ENCODE peak calls at places on chromosomes 6 and 20, in six cellular contexts. One of them, this sample, is unnamed.

GRCh38 chr6:11815231-11815630 is 36.6 kb upstream of the ADTRP start:
- DNase-seq in activated naive CD8-positive, alpha-beta T cell treated with anti-CD3 and anti-CD28 coated beads, Interleukin-2, amount 50 U/mL, for 24 hours: no peak
- DNase-seq in brain microvascular endothelial cell: peak; percentile 12
- DNase-seq in DMS53: peak; percentile 29
- DNase-seq in foreskin keratinocyte: peak; percentile 43
- DNase-seq in HT-29: no peak
- DNase-seq in this sample: peak; percentile 21

GRCh38 chr6:42045538-42046460 is 4.5 kb upstream of the TAF8 start:
- DNase-seq in activated naive CD8-positive, alpha-beta T cell treated with anti-CD3 and anti-CD28 coated beads, Interleukin-2, amount 50 U/mL, for 24 hours: peak; percentile 73
- DNase-seq in brain microvascular endothelial cell: peak; percentile 89
- DNase-seq in DMS53: peak; percentile 67
- DNase-seq in foreskin keratinocyte: peak; percentile 87
- DNase-seq in HT-29: peak; percentile 76
- DNase-seq in this sample: peak; percentile 86

GRCh38 chr6:36053878-36054277 is 26.3 kb downstream of the MAPK14 start:
- DNase-seq in activated naive CD8-positive, alpha-beta T cell treated with anti-CD3 and anti-CD28 coated beads, Interleukin-2, amount 50 U/mL, for 24 hours: no peak
- DNase-seq in brain microvascular endothelial cell: no peak
- DNase-seq in DMS53: no peak
- DNase-seq in foreskin keratinocyte: no peak
- DNase-seq in HT-29: no peak
- DNase-seq in this sample: no peak

GRCh38 chr6:3711776-3712175 is 39.7 kb downstream of the PXDC1 start:
- DNase-seq in activated naive CD8-positive, alpha-beta T cell treated with anti-CD3 and anti-CD28 coated beads, Interleukin-2, amount 50 U/mL, for 24 hours: no peak
- DNase-seq in brain microvascular endothelial cell: no peak
- DNase-seq in DMS53: no peak
- DNase-seq in foreskin keratinocyte: no peak
- DNase-seq in HT-29: no peak
- DNase-seq in this sample: no peak

GRCh38 chr6:168131464-168132415 is 52.7 kb upstream of the FRMD1 start:
- DNase-seq in activated naive CD8-positive, alpha-beta T cell treated with anti-CD3 and anti-CD28 coated beads, Interleukin-2, amount 50 U/mL, for 24 hours: no peak
- DNase-seq in brain microvascular endothelial cell: no peak
- DNase-seq in DMS53: peak; percentile 28
- DNase-seq in foreskin keratinocyte: no peak
- DNase-seq in HT-29: no peak
- DNase-seq in this sample: no peak

GRCh38 chr6:116011520-116011919 is 49.2 kb downstream of the FRK start:
- DNase-seq in activated naive CD8-positive, alpha-beta T cell treated with anti-CD3 and anti-CD28 coated beads, Interleukin-2, amount 50 U/mL, for 24 hours: peak; percentile 14
- DNase-seq in brain microvascular endothelial cell: no peak
- DNase-seq in DMS53: peak; percentile 80
- DNase-seq in foreskin keratinocyte: peak; percentile 89
- DNase-seq in HT-29: peak; percentile 73
- DNase-seq in this sample: no peak

GRCh38 chr6:113194090-113194489 is 663.1 kb upstream of the MARCKS start:
- DNase-seq in activated naive CD8-positive, alpha-beta T cell treated with anti-CD3 and anti-CD28 coated beads, Interleukin-2, amount 50 U/mL, for 24 hours: no peak
- DNase-seq in brain microvascular endothelial cell: no peak
- DNase-seq in DMS53: no peak
- DNase-seq in foreskin keratinocyte: no peak
- DNase-seq in HT-29: no peak
- DNase-seq in this sample: no peak

GRCh38 chr6:152426276-152426675 is 210.9 kb downstream of the SYNE1 start:
- DNase-seq in activated naive CD8-positive, alpha-beta T cell treated with anti-CD3 and anti-CD28 coated beads, Interleukin-2, amount 50 U/mL, for 24 hours: no peak
- DNase-seq in brain microvascular endothelial cell: no peak
- DNase-seq in DMS53: no peak
- DNase-seq in foreskin keratinocyte: peak; percentile 47
- DNase-seq in HT-29: no peak
- DNase-seq in this sample: no peak

GRCh38 chr20:50026746-50027575 is 44.2 kb downstream of the SNAI1 start:
- DNase-seq in activated naive CD8-positive, alpha-beta T cell treated with anti-CD3 and anti-CD28 coated beads, Interleukin-2, amount 50 U/mL, for 24 hours: no peak
- DNase-seq in brain microvascular endothelial cell: no peak
- DNase-seq in DMS53: no peak
- DNase-seq in foreskin keratinocyte: no peak
- DNase-seq in HT-29: no peak
- DNase-seq in this sample: no peak

GRCh38 chr6:24855389-24856245 is 56.9 kb upstream of the ARMH2 start:
- DNase-seq in activated naive CD8-positive, alpha-beta T cell treated with anti-CD3 and anti-CD28 coated beads, Interleukin-2, amount 50 U/mL, for 24 hours: peak; percentile 65
- DNase-seq in brain microvascular endothelial cell: peak; percentile 64
- DNase-seq in DMS53: peak; percentile 87
- DNase-seq in foreskin keratinocyte: peak; percentile 42
- DNase-seq in HT-29: peak; percentile 72
- DNase-seq in this sample: peak; percentile 57

GRCh38 chr6:33995873-33996475 is 149.9 kb downstream of the GRM4 start:
- DNase-seq in activated naive CD8-positive, alpha-beta T cell treated with anti-CD3 and anti-CD28 coated beads, Interleukin-2, amount 50 U/mL, for 24 hours: no peak
- DNase-seq in brain microvascular endothelial cell: no peak
- DNase-seq in DMS53: no peak
- DNase-seq in foreskin keratinocyte: no peak
- DNase-seq in HT-29: no peak
- DNase-seq in this sample: no peak

GRCh38 chr6:170456886-170457698 is 96.0 kb downstream of the PSMB1 start:
- DNase-seq in activated naive CD8-positive, alpha-beta T cell treated with anti-CD3 and anti-CD28 coated beads, Interleukin-2, amount 50 U/mL, for 24 hours: no peak
- DNase-seq in brain microvascular endothelial cell: no peak
- DNase-seq in DMS53: peak; percentile 8
- DNase-seq in foreskin keratinocyte: no peak
- DNase-seq in HT-29: no peak
- DNase-seq in this sample: no peak

GRCh38 chr6:113980937-113981554 is 10.1 kb upstream of the HDAC2 start:
- DNase-seq in activated naive CD8-positive, alpha-beta T cell treated with anti-CD3 and anti-CD28 coated beads, Interleukin-2, amount 50 U/mL, for 24 hours: no peak
- DNase-seq in brain microvascular endothelial cell: no peak
- DNase-seq in DMS53: peak; percentile 60
- DNase-seq in foreskin keratinocyte: no peak
- DNase-seq in HT-29: peak; percentile 29
- DNase-seq in this sample: peak; percentile 24

GRCh38 chr6:154821099-154821498 is 87.9 kb downstream of the SCAF8 start:
- DNase-seq in activated naive CD8-positive, alpha-beta T cell treated with anti-CD3 and anti-CD28 coated beads, Interleukin-2, amount 50 U/mL, for 24 hours: no peak
- DNase-seq in brain microvascular endothelial cell: no peak
- DNase-seq in DMS53: no peak
- DNase-seq in foreskin keratinocyte: no peak
- DNase-seq in HT-29: no peak
- DNase-seq in this sample: no peak

GRCh38 chr6:45049188-45049843 is 278.8 kb upstream of the RUNX2 start:
- DNase-seq in activated naive CD8-positive, alpha-beta T cell treated with anti-CD3 and anti-CD28 coated beads, Interleukin-2, amount 50 U/mL, for 24 hours: no peak
- DNase-seq in brain microvascular endothelial cell: peak; percentile 12
- DNase-seq in DMS53: peak; percentile 42
- DNase-seq in foreskin keratinocyte: peak; percentile 15
- DNase-seq in HT-29: peak; percentile 16
- DNase-seq in this sample: peak; percentile 51

GRCh38 chr6:99431901-99432300 is 6.8 kb upstream of the PNISR start:
- DNase-seq in activated naive CD8-positive, alpha-beta T cell treated with anti-CD3 and anti-CD28 coated beads, Interleukin-2, amount 50 U/mL, for 24 hours: no peak
- DNase-seq in brain microvascular endothelial cell: no peak
- DNase-seq in DMS53: no peak
- DNase-seq in foreskin keratinocyte: no peak
- DNase-seq in HT-29: no peak
- DNase-seq in this sample: no peak

GRCh38 chr6:10733151-10733715 is 10.4 kb downstream of the TMEM14C start:
- DNase-seq in activated naive CD8-positive, alpha-beta T cell treated with anti-CD3 and anti-CD28 coated beads, Interleukin-2, amount 50 U/mL, for 24 hours: no peak
- DNase-seq in brain microvascular endothelial cell: no peak
- DNase-seq in DMS53: no peak
- DNase-seq in foreskin keratinocyte: no peak
- DNase-seq in HT-29: no peak
- DNase-seq in this sample: peak; percentile 55

GRCh38 chr20:37200926-37201826 is 21.8 kb upstream of the MROH8 start:
- DNase-seq in activated naive CD8-positive, alpha-beta T cell treated with anti-CD3 and anti-CD28 coated beads, Interleukin-2, amount 50 U/mL, for 24 hours: no peak
- DNase-seq in brain microvascular endothelial cell: no peak
- DNase-seq in DMS53: no peak
- DNase-seq in foreskin keratinocyte: no peak
- DNase-seq in HT-29: no peak
- DNase-seq in this sample: no peak

GRCh38 chr6:118650500-118651281 is 700 bp downstream of the CEP85L start:
- DNase-seq in activated naive CD8-positive, alpha-beta T cell treated with anti-CD3 and anti-CD28 coated beads, Interleukin-2, amount 50 U/mL, for 24 hours: peak; percentile 53
- DNase-seq in brain microvascular endothelial cell: peak; percentile 34
- DNase-seq in DMS53: peak; percentile 69
- DNase-seq in foreskin keratinocyte: no peak
- DNase-seq in HT-29: no peak
- DNase-seq in this sample: no peak

GRCh38 chr6:6972456-6972855 is 135.3 kb upstream of the RREB1 start:
- DNase-seq in activated naive CD8-positive, alpha-beta T cell treated with anti-CD3 and anti-CD28 coated beads, Interleukin-2, amount 50 U/mL, for 24 hours: no peak
- DNase-seq in brain microvascular endothelial cell: peak; percentile 42
- DNase-seq in DMS53: peak; percentile 12
- DNase-seq in foreskin keratinocyte: peak; percentile 76
- DNase-seq in HT-29: no peak
- DNase-seq in this sample: peak; percentile 46

GRCh38 chr20:2114990-2115681 is 13.5 kb downstream of the STK35 start:
- DNase-seq in activated naive CD8-positive, alpha-beta T cell treated with anti-CD3 and anti-CD28 coated beads, Interleukin-2, amount 50 U/mL, for 24 hours: no peak
- DNase-seq in brain microvascular endothelial cell: no peak
- DNase-seq in DMS53: no peak
- DNase-seq in foreskin keratinocyte: no peak
- DNase-seq in HT-29: no peak
- DNase-seq in this sample: no peak

GRCh38 chr6:127971945-127972391 is 71.1 kb upstream of the THEMIS start:
- DNase-seq in activated naive CD8-positive, alpha-beta T cell treated with anti-CD3 and anti-CD28 coated beads, Interleukin-2, amount 50 U/mL, for 24 hours: no peak
- DNase-seq in brain microvascular endothelial cell: peak; percentile 86
- DNase-seq in DMS53: no peak
- DNase-seq in foreskin keratinocyte: peak; percentile 87
- DNase-seq in HT-29: peak; percentile 85
- DNase-seq in this sample: peak; percentile 88

GRCh38 chr6:127366281-127367022 is 23.0 kb upstream of the ECHDC1 start:
- DNase-seq in activated naive CD8-positive, alpha-beta T cell treated with anti-CD3 and anti-CD28 coated beads, Interleukin-2, amount 50 U/mL, for 24 hours: no peak
- DNase-seq in brain microvascular endothelial cell: peak; percentile 98
- DNase-seq in DMS53: peak; percentile 8
- DNase-seq in foreskin keratinocyte: peak; percentile 100
- DNase-seq in HT-29: peak; percentile 50
- DNase-seq in this sample: peak; percentile 96

GRCh38 chr20:32281711-32282110 is 4.3 kb downstream of the KIF3B start:
- DNase-seq in activated naive CD8-positive, alpha-beta T cell treated with anti-CD3 and anti-CD28 coated beads, Interleukin-2, amount 50 U/mL, for 24 hours: peak; percentile 27
- DNase-seq in brain microvascular endothelial cell: no peak
- DNase-seq in DMS53: peak; percentile 40
- DNase-seq in foreskin keratinocyte: no peak
- DNase-seq in HT-29: no peak
- DNase-seq in this sample: no peak

GRCh38 chr6:21612067-21612745 is 18.7 kb downstream of the SOX4 start:
- DNase-seq in activated naive CD8-positive, alpha-beta T cell treated with anti-CD3 and anti-CD28 coated beads, Interleukin-2, amount 50 U/mL, for 24 hours: no peak
- DNase-seq in brain microvascular endothelial cell: no peak
- DNase-seq in DMS53: no peak
- DNase-seq in foreskin keratinocyte: no peak
- DNase-seq in HT-29: no peak
- DNase-seq in this sample: no peak

GRCh38 chr20:49937023-49937929 is 1.1 kb downstream of the RNF114 start:
- DNase-seq in activated naive CD8-positive, alpha-beta T cell treated with anti-CD3 and anti-CD28 coated beads, Interleukin-2, amount 50 U/mL, for 24 hours: no peak
- DNase-seq in brain microvascular endothelial cell: no peak
- DNase-seq in DMS53: no peak
- DNase-seq in foreskin keratinocyte: peak; percentile 47
- DNase-seq in HT-29: peak; percentile 57
- DNase-seq in this sample: no peak

GRCh38 chr20:56433880-56434255 is 21.8 kb downstream of the CASS4 start:
- DNase-seq in activated naive CD8-positive, alpha-beta T cell treated with anti-CD3 and anti-CD28 coated beads, Interleukin-2, amount 50 U/mL, for 24 hours: no peak
- DNase-seq in brain microvascular endothelial cell: peak; percentile 77
- DNase-seq in DMS53: no peak
- DNase-seq in foreskin keratinocyte: no peak
- DNase-seq in HT-29: no peak
- DNase-seq in this sample: no peak

GRCh38 chr20:10259166-10259565 is 40.5 kb downstream of the SNAP25 start:
- DNase-seq in activated naive CD8-positive, alpha-beta T cell treated with anti-CD3 and anti-CD28 coated beads, Interleukin-2, amount 50 U/mL, for 24 hours: no peak
- DNase-seq in brain microvascular endothelial cell: no peak
- DNase-seq in DMS53: no peak
- DNase-seq in foreskin keratinocyte: no peak
- DNase-seq in HT-29: no peak
- DNase-seq in this sample: no peak

GRCh38 chr6:36793913-36794703 is 45.1 kb downstream of the CPNE5 start:
- DNase-seq in activated naive CD8-positive, alpha-beta T cell treated with anti-CD3 and anti-CD28 coated beads, Interleukin-2, amount 50 U/mL, for 24 hours: no peak
- DNase-seq in brain microvascular endothelial cell: no peak
- DNase-seq in DMS53: no peak
- DNase-seq in foreskin keratinocyte: no peak
- DNase-seq in HT-29: no peak
- DNase-seq in this sample: no peak

GRCh38 chr6:107600936-107601335 is 111.0 kb downstream of the SOBP start:
- DNase-seq in activated naive CD8-positive, alpha-beta T cell treated with anti-CD3 and anti-CD28 coated beads, Interleukin-2, amount 50 U/mL, for 24 hours: no peak
- DNase-seq in brain microvascular endothelial cell: peak; percentile 54
- DNase-seq in DMS53: no peak
- DNase-seq in foreskin keratinocyte: peak; percentile 72
- DNase-seq in HT-29: peak; percentile 25
- DNase-seq in this sample: peak; percentile 66

GRCh38 chr6:135268740-135269139 is 87.6 kb downstream of the MYB start:
- DNase-seq in activated naive CD8-positive, alpha-beta T cell treated with anti-CD3 and anti-CD28 coated beads, Interleukin-2, amount 50 U/mL, for 24 hours: no peak
- DNase-seq in brain microvascular endothelial cell: no peak
- DNase-seq in DMS53: no peak
- DNase-seq in foreskin keratinocyte: no peak
- DNase-seq in HT-29: no peak
- DNase-seq in this sample: no peak

GRCh38 chr6:35024601-35025054 is 116.5 kb downstream of the TCP11 start:
- DNase-seq in activated naive CD8-positive, alpha-beta T cell treated with anti-CD3 and anti-CD28 coated beads, Interleukin-2, amount 50 U/mL, for 24 hours: no peak
- DNase-seq in brain microvascular endothelial cell: peak; percentile 40
- DNase-seq in DMS53: peak; percentile 34
- DNase-seq in foreskin keratinocyte: peak; percentile 92
- DNase-seq in HT-29: peak; percentile 87
- DNase-seq in this sample: peak; percentile 69

GRCh38 chr6:15077006-15077405 is 168.9 kb upstream of the JARID2 start:
- DNase-seq in activated naive CD8-positive, alpha-beta T cell treated with anti-CD3 and anti-CD28 coated beads, Interleukin-2, amount 50 U/mL, for 24 hours: no peak
- DNase-seq in brain microvascular endothelial cell: peak; percentile 29
- DNase-seq in DMS53: no peak
- DNase-seq in foreskin keratinocyte: peak; percentile 44
- DNase-seq in HT-29: no peak
- DNase-seq in this sample: no peak

GRCh38 chr20:63409066-63409833 is 48.1 kb upstream of the CHRNA4 start:
- DNase-seq in activated naive CD8-positive, alpha-beta T cell treated with anti-CD3 and anti-CD28 coated beads, Interleukin-2, amount 50 U/mL, for 24 hours: no peak
- DNase-seq in brain microvascular endothelial cell: no peak
- DNase-seq in DMS53: no peak
- DNase-seq in foreskin keratinocyte: no peak
- DNase-seq in HT-29: no peak
- DNase-seq in this sample: no peak

GRCh38 chr6:139820191-139820590 is 445.7 kb upstream of the CITED2 start:
- DNase-seq in activated naive CD8-positive, alpha-beta T cell treated with anti-CD3 and anti-CD28 coated beads, Interleukin-2, amount 50 U/mL, for 24 hours: no peak
- DNase-seq in brain microvascular endothelial cell: peak; percentile 29
- DNase-seq in DMS53: peak; percentile 3
- DNase-seq in foreskin keratinocyte: peak; percentile 54
- DNase-seq in HT-29: peak; percentile 6
- DNase-seq in this sample: peak; percentile 83

GRCh38 chr6:82568290-82568993 is 204.8 kb downstream of the TPBG start:
- DNase-seq in activated naive CD8-positive, alpha-beta T cell treated with anti-CD3 and anti-CD28 coated beads, Interleukin-2, amount 50 U/mL, for 24 hours: no peak
- DNase-seq in brain microvascular endothelial cell: no peak
- DNase-seq in DMS53: peak; percentile 72
- DNase-seq in foreskin keratinocyte: no peak
- DNase-seq in HT-29: no peak
- DNase-seq in this sample: no peak

This sample was measured in A172.